ENCODE peak calls at places on chromosomes 6 and 20, in six cellular contexts. K is BJ, A is endothelial cell, I is choroid plexus epithelial cell, V is cardiac fibroblast, B is Calu3. S is an unnamed sample.

GRCh38 chr20:34907616-34908469 is 31.4 kb downstream of the ACSS2 start:
- DNase-seq in K (peak; percentile 75), A (peak; percentile 9), I (peak; percentile 54), V (peak; percentile 74), B (peak; percentile 66), S (no peak)

GRCh38 chr20:12331236-12331635 is 413.5 kb downstream of the BTBD3 start:
- DNase-seq in K (no peak), A (no peak), I (no peak), V (no peak), B (no peak), S (no peak)

GRCh38 chr6:136465766-136466303 is 84.4 kb downstream of the MAP7 start:
- DNase-seq in K (no peak), A (no peak), I (peak; percentile 5), V (no peak), B (no peak), S (no peak)

GRCh38 chr6:118746100-118746874 is 94.9 kb upstream of the CEP85L start:
- DNase-seq in K (no peak), A (no peak), I (no peak), V (no peak), B (no peak), S (no peak)

GRCh38 chr20:44768256-44768655 is 22.6 kb downstream of the KCNK15 start:
- DNase-seq in K (no peak), A (no peak), I (no peak), V (no peak), B (no peak), S (no peak)

GRCh38 chr6:56938634-56939294 is 16.1 kb upstream of the BEND6 start:
- DNase-seq in K (peak; percentile 94), A (no peak), I (peak; percentile 89), V (peak; percentile 100), B (peak; percentile 47), S (no peak)

GRCh38 chr6:37314803-37315515 is 38.8 kb upstream of the RNF8 start:
- DNase-seq in K (no peak), A (peak; percentile 63), I (peak; percentile 87), V (peak; percentile 63), B (peak; percentile 53), S (no peak)

GRCh38 chr20:45912344-45912682 is 358 bp upstream of the PLTP start:
- DNase-seq in K (no peak), A (no peak), I (no peak), V (no peak), B (no peak), S (no peak)

GRCh38 chr6:63426844-63427243 is 107.1 kb upstream of the LGSN start:
- DNase-seq in K (no peak), A (no peak), I (no peak), V (no peak), B (peak; percentile 15), S (no peak)

GRCh38 chr6:164072240-164072666 is 657.7 kb downstream of the QKI start:
- DNase-seq in K (no peak), A (no peak), I (peak; percentile 7), V (peak; percentile 22), B (no peak), S (no peak)

GRCh38 chr20:24702501-24703283 is 233.3 kb downstream of the SYNDIG1 start:
- DNase-seq in K (no peak), A (no peak), I (no peak), V (no peak), B (no peak), S (no peak)

GRCh38 chr6:81105998-81106397 is 646.5 kb downstream of the TENT5A start:
- DNase-seq in K (no peak), A (no peak), I (peak; percentile 17), V (peak; percentile 9), B (no peak), S (no peak)

GRCh38 chr6:145044606-145045275 is 690.6 kb downstream of the EPM2A start:
- DNase-seq in K (peak; percentile 44), A (peak; percentile 7), I (peak; percentile 84), V (peak; percentile 90), B (no peak), S (no peak)

GRCh38 chr20:37518059-37518458 is 3.0 kb upstream of the NNAT start:
- DNase-seq in K (no peak), A (no peak), I (no peak), V (no peak), B (no peak), S (no peak)

GRCh38 chr6:123467437-123467836 is 169.3 kb downstream of the TRDN start:
- DNase-seq in K (no peak), A (no peak), I (no peak), V (no peak), B (no peak), S (no peak)

GRCh38 chr20:33684533-33685327 is 1.5 kb downstream of the E2F1 start:
- DNase-seq in K (no peak), A (no peak), I (no peak), V (no peak), B (peak; percentile 43), S (no peak)

GRCh38 chr20:63006611-63007471 is at the start of gene BHLHE23:
- DNase-seq in K (no peak), A (no peak), I (no peak), V (no peak), B (no peak), S (no peak)

GRCh38 chr6:168042426-168043192 is 36.4 kb downstream of the FRMD1 start:
- DNase-seq in K (no peak), A (no peak), I (no peak), V (no peak), B (no peak), S (no peak)

GRCh38 chr20:20754758-20755157 is 42.3 kb upstream of the RALGAPA2 start:
- DNase-seq in K (no peak), A (no peak), I (no peak), V (no peak), B (no peak), S (no peak)

GRCh38 chr20:20083796-20084195 is 31.5 kb downstream of the CFAP61 start:
- DNase-seq in K (no peak), A (no peak), I (peak; percentile 46), V (peak; percentile 51), B (no peak), S (no peak)

GRCh38 chr6:33909737-33910136 is 105.9 kb upstream of the MLN start:
- DNase-seq in K (no peak), A (no peak), I (no peak), V (no peak), B (no peak), S (no peak)

GRCh38 chr20:50356522-50356880 is 153.7 kb upstream of the PTPN1 start:
- DNase-seq in K (no peak), A (no peak), I (no peak), V (no peak), B (no peak), S (no peak)

GRCh38 chr6:146948790-146949342 is 255.4 kb upstream of the STXBP5 start:
- DNase-seq in K (no peak), A (no peak), I (no peak), V (no peak), B (no peak), S (no peak)

GRCh38 chr6:114543696-114544095 is 200.9 kb upstream of the HS3ST5 start:
- DNase-seq in K (no peak), A (no peak), I (no peak), V (no peak), B (no peak), S (no peak)

GRCh38 chr6:37566209-37566859 is 66.6 kb upstream of the CCDC167 start:
- DNase-seq in K (no peak), A (peak; percentile 78), I (peak; percentile 35), V (peak; percentile 24), B (peak; percentile 81), S (peak; percentile 74)

GRCh38 chr6:68978411-68978810 is 343.3 kb downstream of the ADGRB3 start:
- DNase-seq in K (no peak), A (no peak), I (no peak), V (peak; percentile 9), B (no peak), S (no peak)

GRCh38 chr6:68975064-68975463 is 340.0 kb downstream of the ADGRB3 start:
- DNase-seq in K (no peak), A (no peak), I (peak; percentile 30), V (peak; percentile 42), B (peak; percentile 47), S (no peak)

DNA sequence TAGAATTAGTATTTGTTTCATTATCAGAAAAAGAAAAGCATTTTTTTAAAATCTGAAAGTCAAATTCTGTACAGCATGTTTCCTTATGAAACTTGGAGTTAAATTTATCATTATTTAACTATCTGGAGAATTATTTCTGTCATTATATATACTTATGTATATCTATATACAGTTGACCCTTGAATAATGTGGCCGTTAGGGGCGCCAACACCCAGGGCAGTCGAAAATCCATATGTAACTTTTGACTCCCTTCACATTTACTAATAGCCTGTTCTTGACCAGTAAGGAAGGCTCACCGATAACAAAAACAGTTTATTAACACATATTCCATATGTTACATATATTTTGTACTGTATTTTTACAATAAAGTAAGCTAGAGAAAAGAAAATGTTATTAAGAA is 341.2 kb downstream of the ADGRB3 start:
- DNase-seq in K (no peak), A (no peak), I (no peak), V (no peak), B (no peak), S (no peak)
- TF ChIP-seq CTCF in K (no peak), A (no peak), I (peak; percentile 28), V (no peak), B (no peak), S (no peak)

GRCh38 chr6:91299544-91300491 is 712.9 kb upstream of the MAP3K7 start:
- DNase-seq in K (peak; percentile 0), A (no peak), I (peak; percentile 96), V (peak; percentile 3), B (no peak), S (no peak)
- TF ChIP-seq CTCF in K (no peak), A (no peak), I (no peak), V (no peak), B (no peak), S (no peak)

GRCh38 chr6:28154357-28154756 is 12.7 kb downstream of the ZKSCAN8 start:
- DNase-seq in K (no peak), A (no peak), I (no peak), V (no peak), B (no peak), S (no peak)
- TF ChIP-seq CTCF in K (no peak), A (no peak), I (no peak), V (no peak), B (no peak), S (no peak)

DNA sequence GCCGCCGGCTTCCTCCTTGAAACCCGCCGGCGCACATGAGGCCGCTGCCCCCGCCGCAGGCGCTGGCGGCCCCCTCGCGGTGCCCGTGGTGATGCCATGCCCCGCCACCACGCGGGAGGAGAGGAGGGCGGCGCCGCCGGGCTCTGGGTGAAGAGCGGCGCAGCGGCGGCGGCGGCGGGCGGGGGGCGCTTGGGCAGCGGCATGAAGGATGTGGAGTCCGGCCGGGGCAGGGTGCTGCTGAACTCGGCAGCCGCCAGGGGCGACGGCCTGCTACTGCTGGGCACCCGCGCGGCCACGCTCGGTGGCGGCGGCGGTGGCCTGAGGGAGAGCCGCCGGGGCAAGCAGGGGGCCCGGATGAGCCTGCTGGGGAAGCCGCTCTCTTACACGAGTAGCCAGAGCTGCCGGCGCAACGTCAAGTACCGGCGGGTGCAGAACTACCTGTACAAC is 253 bp downstream of the KCNQ5 start:
- DNase-seq in K (no peak), A (peak; percentile 52), I (peak; percentile 5), V (peak; percentile 19), B (no peak), S (peak; percentile 49)
- TF ChIP-seq CTCF in K (peak; percentile 12), A (no peak), I (no peak), V (no peak), B (no peak), S (peak; percentile 38)

GRCh38 chr6:154956771-154957522 is 38.2 kb upstream of the TIAM2 start:
- DNase-seq in K (no peak), A (no peak), I (no peak), V (no peak), B (no peak), S (no peak)
- TF ChIP-seq CTCF in K (no peak), A (no peak), I (no peak), V (no peak), B (no peak), S (no peak)

S was measured in natural killer cell.